ENCODE peak calls at places on chromosomes 7 and 10, in four cellular contexts. P is HepG2, B is GM12878, H is K562. L is an unnamed sample.

GRCh38 chr10:116815641-116816415 is 33.5 kb upstream of the ENO4 start:
- DNase-seq in B (no peak), H (no peak), P (no peak), L (no peak)

GRCh38 chr7:48025630-48026029 is 3.3 kb downstream of the SUN3 start:
- DNase-seq in H (no peak), P (peak; percentile 8), B (no peak), L (no peak)

GRCh38 chr7:99083733-99084132 is 60.2 kb downstream of the SMURF1 start:
- DNase-seq in P (no peak), B (no peak), H (no peak), L (no peak)

GRCh38 chr7:86469680-86470295 is 173.9 kb upstream of the GRM3 start:
- DNase-seq in H (peak; percentile 59), P (peak; percentile 70), B (peak; percentile 27), L (peak; percentile 66)

GRCh38 chr7:90266808-90267207 is 21.8 kb downstream of the CFAP69 start:
- DNase-seq in B (no peak), P (no peak), H (no peak), L (no peak)

GRCh38 chr7:2622869-2623697 is 8.7 kb upstream of the TTYH3 start:
- DNase-seq in B (no peak), P (peak; percentile 66), H (no peak), L (no peak)

GRCh38 chr10:30190831-30191552 is 131.6 kb upstream of the JCAD start:
- DNase-seq in B (no peak), P (no peak), H (no peak), L (no peak)

GRCh38 chr10:22685926-22686325 is 28.5 kb downstream of the PIP4K2A start:
- DNase-seq in B (no peak), H (no peak), P (no peak), L (no peak)

GRCh38 chr7:50655020-50655419 is 89.8 kb upstream of the DDC start:
- DNase-seq in H (no peak), P (no peak), B (no peak), L (no peak)

GRCh38 chr7:45176886-45177731 is 19.5 kb downstream of the RAMP3 start:
- DNase-seq in P (no peak), B (no peak), H (no peak), L (no peak)

GRCh38 chr10:102780246-102780645 is 36.5 kb downstream of the WBP1L start:
- DNase-seq in B (no peak), P (no peak), H (no peak), L (no peak)

GRCh38 chr7:109479388-109479787 is 909.7 kb downstream of the DNAJB9 start:
- DNase-seq in P (no peak), H (no peak), B (no peak), L (no peak)

GRCh38 chr7:40815512-40815911 is 680.7 kb downstream of the SUGCT start:
- DNase-seq in B (no peak), P (no peak), H (no peak), L (no peak)

GRCh38 chr10:67925449-67926005 is 41.1 kb downstream of the SIRT1 start:
- DNase-seq in H (no peak), B (no peak), P (no peak), L (no peak)

GRCh38 chr7:55185941-55186609 is 167.3 kb downstream of the EGFR start:
- DNase-seq in B (no peak), H (no peak), P (peak; percentile 78), L (no peak)

GRCh38 chr7:13115157-13115772 is 427.8 kb downstream of the ARL4A start:
- DNase-seq in B (no peak), P (no peak), H (no peak), L (no peak)

GRCh38 chr10:1047937-1048336 is 982 bp downstream of the IDI1 start:
- DNase-seq in B (no peak), H (no peak), P (no peak), L (no peak)

GRCh38 chr7:112399501-112399900 is 50.8 kb upstream of the IFRD1 start:
- DNase-seq in H (no peak), B (no peak), P (no peak), L (no peak)

GRCh38 chr7:51013861-51014511 is 231.3 kb upstream of the GRB10 start:
- DNase-seq in P (no peak), B (no peak), H (no peak), L (no peak)

GRCh38 chr7:51080622-51081269 is 235.9 kb downstream of the COBL start:
- DNase-seq in B (no peak), H (no peak), P (no peak), L (no peak)

GRCh38 chr10:63713191-63714144 is 192.3 kb downstream of the REEP3 start:
- DNase-seq in H (no peak), B (no peak), P (peak; percentile 9), L (peak; percentile 51)

GRCh38 chr7:105003275-105003674 is 10.7 kb upstream of the KMT2E start:
- DNase-seq in B (no peak), H (no peak), P (no peak), L (no peak)

GRCh38 chr10:21212275-21212674 is 313.2 kb downstream of the SKIDA1 start:
- DNase-seq in H (no peak), B (no peak), P (no peak), L (no peak)

GRCh38 chr10:34031410-34031809 is 696.9 kb upstream of the NRP1 start:
- DNase-seq in H (no peak), P (no peak), B (no peak), L (no peak)

GRCh38 chr10:20892011-20892585 is 5.0 kb downstream of the NEBL start:
- DNase-seq in P (no peak), H (no peak), B (no peak), L (no peak)

GRCh38 chr7:27191081-27191715 is 6.2 kb upstream of the HOXA11 start:
- DNase-seq in P (no peak), B (no peak), H (no peak), L (no peak)

GRCh38 chr10:5692476-5693358 is 8.1 kb downstream of the TASOR2 start:
- DNase-seq in P (peak; percentile 82), H (peak; percentile 79), B (peak; percentile 32), L (peak; percentile 60)

DNA sequence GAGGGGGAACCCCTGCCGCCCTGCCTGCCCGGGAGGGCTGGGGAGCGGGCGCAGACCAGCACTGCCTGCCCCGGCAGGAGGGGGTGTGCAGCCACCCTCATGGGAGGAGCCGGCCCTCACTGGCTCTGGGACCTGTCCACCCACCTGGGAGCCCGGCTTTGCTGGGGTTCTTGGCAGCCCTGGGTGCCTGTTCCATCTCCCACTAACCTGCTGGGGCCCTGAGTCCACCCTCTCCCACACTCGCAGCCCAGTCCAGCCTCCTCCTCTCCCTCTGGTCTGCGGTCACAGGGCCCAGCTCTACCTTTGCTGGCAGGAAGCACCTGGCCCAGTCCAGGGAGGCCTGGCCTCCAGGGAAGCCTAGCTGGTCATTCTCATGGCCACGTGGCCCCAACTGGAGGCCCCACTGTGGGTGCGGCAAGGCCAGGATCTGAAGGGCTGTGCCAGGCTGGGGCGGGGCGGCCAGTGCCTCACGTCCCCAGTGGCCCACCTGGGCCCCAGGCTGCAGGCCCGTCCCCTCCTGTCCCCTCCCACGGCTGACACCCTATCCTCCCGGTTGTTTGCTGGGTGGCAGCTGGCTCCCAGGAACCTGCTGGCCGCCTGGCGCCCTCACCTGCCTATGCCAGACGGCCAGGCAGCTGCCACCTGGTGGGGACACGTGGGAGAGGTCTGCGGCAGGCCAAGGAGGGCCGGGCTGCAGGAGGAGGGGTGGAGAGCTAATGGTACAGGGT is at the start of gene TMEM184A:
- DNase-seq in H (peak; percentile 43), B (no peak), P (peak; percentile 89), L (peak; percentile 47)
- TF ChIP-seq TARDBP in H (no peak), B (no peak), P (peak; percentile 68), L (no peak)

GRCh38 chr10:110158051-110159005 is 49.1 kb upstream of the MXI1 start:
- DNase-seq in H (no peak), P (no peak), B (no peak), L (no peak)

GRCh38 chr10:110151467-110151866 is 55.9 kb upstream of the MXI1 start:
- DNase-seq in B (no peak), P (no peak), H (peak; percentile 24), L (no peak)

GRCh38 chr10:110151871-110152270 is 55.5 kb upstream of the MXI1 start:
- DNase-seq in H (no peak), B (no peak), P (no peak), L (no peak)

GRCh38 chr10:110153396-110153795 is 54.0 kb upstream of the MXI1 start:
- DNase-seq in H (no peak), B (no peak), P (no peak), L (no peak)

DNA sequence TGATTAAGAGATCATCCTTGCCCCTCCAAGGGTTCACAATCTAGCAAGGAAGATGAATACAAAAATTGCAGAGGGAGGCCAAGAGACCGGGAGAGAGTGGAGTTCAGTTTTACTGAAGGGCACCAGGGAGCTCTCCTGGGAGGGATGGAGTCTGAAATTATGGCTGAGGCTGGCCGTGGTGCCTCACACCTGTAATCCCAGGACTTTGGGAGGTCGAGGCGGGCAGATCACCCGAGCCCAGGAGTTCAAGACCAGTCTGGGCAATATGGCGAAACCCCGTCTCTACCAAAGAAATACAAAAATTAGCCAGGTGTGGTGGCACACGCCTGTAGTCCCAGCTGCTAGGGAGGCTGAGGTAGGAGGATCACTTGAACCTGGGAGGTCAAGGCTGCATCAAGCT is 51.4 kb upstream of the MXI1 start:
- DNase-seq in H (no peak), P (no peak), B (no peak), L (no peak)
- TF ChIP-seq SP1 in H (no peak), P (no peak), B (no peak), L (no peak)

DNA sequence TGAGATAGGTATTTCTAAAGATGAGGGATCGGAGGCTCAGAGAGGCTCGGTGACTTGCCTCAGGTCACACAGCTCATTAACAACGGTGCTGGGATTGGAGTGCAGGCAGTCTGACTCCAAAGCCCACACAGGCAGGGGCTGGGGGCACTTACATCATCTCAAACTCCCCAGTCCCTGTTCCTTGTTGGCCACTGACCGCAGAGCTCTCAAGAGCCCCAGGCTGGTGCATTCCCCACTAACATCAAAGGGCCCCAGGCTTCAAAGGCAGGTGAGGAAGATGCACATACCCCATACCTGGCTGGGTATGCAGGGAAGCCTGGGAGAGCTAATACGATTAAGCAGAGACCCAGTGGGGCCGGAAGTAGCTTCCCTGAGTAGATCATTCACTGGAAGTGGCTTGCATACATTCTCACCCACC is 13.7 kb upstream of the NODAL start:
- DNase-seq in H (no peak), P (peak; percentile 44), B (no peak), L (no peak)
- TF ChIP-seq TARDBP in H (no peak), P (no peak), B (no peak), L (no peak)

GRCh38 chr7:7512861-7513597 is 22.6 kb downstream of the COL28A1 start:
- DNase-seq in P (no peak), H (no peak), B (no peak), L (no peak)
- TF ChIP-seq SP1 in P (no peak), H (no peak), B (no peak), L (no peak)

DNA sequence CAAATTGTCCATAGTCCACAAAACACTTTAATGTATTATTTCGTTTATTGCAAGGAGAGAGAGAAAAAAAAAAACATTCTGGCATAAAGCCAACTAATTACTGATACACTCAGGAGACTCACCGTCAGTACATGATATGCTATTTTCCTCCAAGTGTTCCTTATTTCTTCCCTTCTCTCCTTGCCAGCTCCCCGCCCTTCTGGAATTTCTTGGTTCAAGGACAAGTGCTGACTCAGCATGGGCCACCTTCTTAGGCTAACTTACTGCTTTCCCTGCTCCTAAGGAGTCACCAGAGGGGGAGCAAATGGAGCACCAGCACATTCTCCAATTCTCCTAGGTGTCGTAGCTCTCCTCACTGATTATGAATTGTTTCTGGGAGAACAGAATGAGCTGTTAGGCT is 133.8 kb upstream of the HDAC9 start:
- DNase-seq in H (no peak), P (no peak), B (no peak), L (peak; percentile 21)
- TF ChIP-seq TARDBP in H (no peak), P (no peak), B (no peak), L (no peak)